ENCODE peak calls at places on chromosome 9, in six cellular contexts. A is GM23338, I is cardiac fibroblast, M is kidney epithelial cell, S is psoas muscle, U is fibroblast of mammary gland. H is an unnamed sample.

GRCh38 chr9:99011161-99011709 is 67.5 kb downstream of the COL15A1 start:
- DNase-seq in A (peak), I (no peak), M (no peak), S (no peak), U (peak), H (no peak)

GRCh38 chr9:17018001-17018491 is 116.8 kb upstream of the CNTLN start:
- DNase-seq in A (no peak), I (peak), M (no peak), S (peak), U (peak), H (no peak)

GRCh38 chr9:125850231-125850630 is 103.1 kb downstream of the PBX3 start:
- DNase-seq in A (no peak), I (no peak), M (no peak), S (no peak), U (no peak), H (no peak)

GRCh38 chr9:5099466-5099865 is 86.0 kb downstream of the INSL6 start:
- DNase-seq in A (no peak), I (no peak), M (no peak), S (no peak), U (no peak), H (no peak)

GRCh38 chr9:20526500-20527319 is 95.6 kb downstream of the MLLT3 start:
- DNase-seq in A (peak), I (peak), M (no peak), S (no peak), U (no peak), H (no peak)

GRCh38 chr9:86645303-86645702 is 291.1 kb upstream of the TUT7 start:
- DNase-seq in A (peak), I (no peak), M (no peak), S (no peak), U (no peak), H (no peak)

GRCh38 chr9:33041459-33042188 is 16.6 kb downstream of the DNAJA1 start:
- DNase-seq in A (no peak), I (peak), M (no peak), S (no peak), U (peak), H (no peak)

GRCh38 chr9:16884952-16885513 is 14.6 kb upstream of the BNC2 start:
- DNase-seq in A (no peak), I (peak), M (no peak), S (no peak), U (peak), H (no peak)

GRCh38 chr9:18905883-18906649 is 126.9 kb downstream of the SAXO1 start:
- DNase-seq in A (no peak), I (no peak), M (no peak), S (no peak), U (peak), H (no peak)

GRCh38 chr9:131039129-131039954 is 30.4 kb downstream of the LAMC3 start:
- DNase-seq in A (no peak), I (no peak), M (no peak), S (no peak), U (no peak), H (no peak)

GRCh38 chr9:134283111-134283515 is 43.1 kb upstream of the RXRA start:
- DNase-seq in A (no peak), I (peak), M (no peak), S (peak), U (peak), H (no peak)

GRCh38 chr9:134208310-134208841 is 44.0 kb upstream of the RNU6ATAC start:
- DNase-seq in A (no peak), I (peak), M (no peak), S (peak), U (peak), H (peak)

GRCh38 chr9:93586290-93587057 is 10.1 kb downstream of the PHF2 start:
- DNase-seq in A (no peak), I (no peak), M (peak), S (no peak), U (no peak), H (no peak)

GRCh38 chr9:134475051-134475790 is 149.0 kb downstream of the RXRA start:
- DNase-seq in A (no peak), I (peak), M (no peak), S (peak), U (peak), H (no peak)

GRCh38 chr9:99513441-99514112 is 291.5 kb downstream of the SEC61B start:
- DNase-seq in A (no peak), I (no peak), M (no peak), S (no peak), U (no peak), H (no peak)

GRCh38 chr9:129464972-129465833 is 155.7 kb downstream of the C9orf50 start:
- DNase-seq in A (no peak), I (peak), M (no peak), S (peak), U (peak), H (no peak)

GRCh38 chr9:116152390-116152789 is 1.2 kb upstream of the PAPPA start:
- DNase-seq in A (peak), I (peak), M (no peak), S (no peak), U (peak), H (no peak)
- TF ChIP-seq CTCF in A (peak), I (peak), M (peak), S (peak), U (peak), H (peak)

GRCh38 chr9:136138566-136138965 is 19.9 kb upstream of the TMEM250 start:
- DNase-seq in A (peak), I (peak), M (no peak), S (no peak), U (peak), H (no peak)
- TF ChIP-seq CTCF in A (peak), I (peak), M (peak), S (no peak), U (peak), H (peak)

GRCh38 chr9:83327750-83328622 is 210.2 kb downstream of the FRMD3 start:
- DNase-seq in A (no peak), I (no peak), M (no peak), S (no peak), U (no peak), H (no peak)
- TF ChIP-seq CTCF in A (no peak), I (no peak), M (no peak), S (no peak), U (no peak), H (no peak)

GRCh38 chr9:35716236-35716635 is 15.8 kb downstream of the TLN1 start:
- DNase-seq in A (no peak), I (peak), M (no peak), S (no peak), U (no peak), H (no peak)
- TF ChIP-seq CTCF in A (no peak), I (no peak), M (no peak), S (no peak), U (no peak), H (peak)